ENCODE peak calls at places on chromosomes 4 and X, in seven cellular contexts. F is suprapubic skin; B is neuronal stem cell; R is heart left ventricle; A is aorta; V is sigmoid colon; S is naive thymus-derived CD4-positive, alpha-beta T cell. T is an unnamed sample.

GRCh38 chr4:7652451-7652871 is 217.7 kb upstream of the PSAPL1 start:
- DNase-seq in R (no peak), A (peak; percentile 64), S (no peak), V (no peak), F (no peak), B (no peak), T (peak; percentile 42)

GRCh38 chr4:137997496-137997895 is 244.7 kb downstream of the SLC7A11 start:
- DNase-seq in A (no peak), V (no peak), S (no peak), B (peak; percentile 21), F (no peak), R (no peak), T (no peak)

GRCh38 chr4:108619372-108620100 is 840 bp upstream of the RPL34 start:
- DNase-seq in R (no peak), V (no peak), S (peak; percentile 39), F (no peak), A (no peak), B (no peak), T (no peak)

GRCh38 chr4:141587897-141588296 is 48.5 kb upstream of the IL15 start:
- DNase-seq in V (no peak), F (no peak), R (no peak), B (no peak), S (no peak), A (no peak), T (no peak)

GRCh38 chr4:22857411-22857810 is 164.7 kb downstream of the GBA3 start:
- DNase-seq in R (no peak), F (no peak), S (no peak), A (no peak), B (no peak), V (no peak), T (no peak)

GRCh38 chrX:30153881-30154260 is 61.5 kb upstream of the MAGEB2 start:
- DNase-seq in R (no peak), F (no peak), V (no peak), A (no peak), S (no peak), B (no peak), T (no peak)

GRCh38 chr4:11119474-11119873 is 309.2 kb downstream of the HS3ST1 start:
- DNase-seq in B (no peak), A (no peak), R (no peak), F (no peak), S (no peak), V (no peak), T (no peak)

GRCh38 chr4:52659722-52660261 is 691 bp upstream of the USP46 start:
- DNase-seq in A (peak; percentile 92), F (peak; percentile 82), S (no peak), B (peak; percentile 14), V (peak; percentile 81), R (peak; percentile 79), T (peak; percentile 79)

GRCh38 chr4:41069268-41069667 is 145.1 kb downstream of the APBB2 start:
- DNase-seq in B (no peak), A (no peak), V (no peak), R (no peak), F (no peak), S (no peak), T (no peak)

GRCh38 chr4:110472583-110473329 is 3.2 kb upstream of the ENPEP start:
- DNase-seq in B (no peak), F (no peak), S (no peak), V (no peak), A (no peak), R (no peak), T (no peak)

GRCh38 chr4:16176621-16177020 is 49.6 kb downstream of the TAPT1 start:
- DNase-seq in B (no peak), A (no peak), R (no peak), S (no peak), F (no peak), V (no peak), T (no peak)

GRCh38 chr4:16168144-16168543 is 58.1 kb downstream of the TAPT1 start:
- DNase-seq in F (no peak), S (no peak), A (no peak), B (no peak), V (no peak), R (no peak), T (no peak)

GRCh38 chr4:16169491-16169890 is 56.8 kb downstream of the TAPT1 start:
- DNase-seq in F (no peak), V (no peak), R (no peak), A (no peak), S (no peak), B (no peak), T (no peak)

GRCh38 chr4:16168710-16169388 is 57.4 kb downstream of the TAPT1 start:
- DNase-seq in R (no peak), S (no peak), A (no peak), V (no peak), F (no peak), B (no peak), T (no peak)

GRCh38 chr4:16171831-16172230 is 54.4 kb downstream of the TAPT1 start:
- DNase-seq in V (no peak), B (no peak), F (no peak), S (no peak), A (no peak), R (no peak), T (no peak)
- H3K9me3 ChIP-seq in V (no peaks in the 10 kb centered on the region), B (no peaks in the 10 kb centered on the region), F (no peaks in the 10 kb centered on the region), S (no peaks in the 10 kb centered on the region), A (no peaks in the 10 kb centered on the region), R (no peaks in the 10 kb centered on the region), T (no peaks in the 10 kb centered on the region)

GRCh38 chr4:44914223-44914622 is 187.9 kb upstream of the GNPDA2 start:
- DNase-seq in A (no peak), S (no peak), R (no peak), B (no peak), F (no peak), V (no peak), T (no peak)

GRCh38 chr4:44912980-44913379 is 186.6 kb upstream of the GNPDA2 start:
- DNase-seq in F (no peak), B (no peak), V (no peak), R (no peak), A (no peak), S (no peak), T (no peak)

DNA sequence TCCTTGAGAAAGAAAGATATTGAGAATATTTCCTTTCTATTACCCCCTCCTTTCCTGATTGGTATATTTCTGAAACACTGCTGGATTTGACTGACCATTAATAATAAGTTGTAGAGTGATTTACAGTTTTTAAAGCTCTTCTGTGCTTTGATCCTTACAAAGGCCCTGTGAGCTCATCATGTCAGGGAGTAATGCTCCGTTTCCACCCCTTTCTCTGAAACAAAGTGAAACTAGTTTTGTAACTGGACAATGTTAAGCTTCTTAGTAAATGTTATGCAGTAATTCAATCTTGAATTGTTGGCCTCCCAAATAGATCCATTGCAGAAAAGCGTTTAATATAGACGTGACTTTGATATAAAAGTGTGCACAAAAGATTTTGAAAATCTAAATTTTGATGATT is 190.1 kb upstream of the GNPDA2 start:
- DNase-seq in B (no peak), V (no peak), R (no peak), S (no peak), A (no peak), F (no peak), T (no peak)
- H3K4me3 ChIP-seq in B (no peak overlapping the region), V (peak overlapping the region; percentile 6), R (peak overlapping the region; percentile 19), S (no peak overlapping the region), A (peak overlapping the region; percentile 79), F (no peak overlapping the region), T (peak overlapping the region; percentile 26)

GRCh38 chr4:4488405-4489404 is 53.1 kb downstream of the STX18 start:
- DNase-seq in V (peak; percentile 74), B (peak; percentile 57), S (peak; percentile 55), F (no peak), R (peak; percentile 55), A (no peak), T (peak; percentile 71)

GRCh38 chr4:4490816-4491215 is 51.0 kb downstream of the STX18 start:
- DNase-seq in R (no peak), F (no peak), B (no peak), S (no peak), V (no peak), A (no peak), T (no peak)

GRCh38 chr4:4490041-4490440 is 51.8 kb downstream of the STX18 start:
- DNase-seq in V (no peak), A (no peak), R (no peak), B (no peak), S (no peak), F (no peak), T (no peak)

GRCh38 chr4:4492161-4492847 is 49.5 kb downstream of the STX18 start:
- DNase-seq in S (no peak), B (no peak), F (no peak), R (no peak), A (no peak), V (no peak), T (no peak)

DNA sequence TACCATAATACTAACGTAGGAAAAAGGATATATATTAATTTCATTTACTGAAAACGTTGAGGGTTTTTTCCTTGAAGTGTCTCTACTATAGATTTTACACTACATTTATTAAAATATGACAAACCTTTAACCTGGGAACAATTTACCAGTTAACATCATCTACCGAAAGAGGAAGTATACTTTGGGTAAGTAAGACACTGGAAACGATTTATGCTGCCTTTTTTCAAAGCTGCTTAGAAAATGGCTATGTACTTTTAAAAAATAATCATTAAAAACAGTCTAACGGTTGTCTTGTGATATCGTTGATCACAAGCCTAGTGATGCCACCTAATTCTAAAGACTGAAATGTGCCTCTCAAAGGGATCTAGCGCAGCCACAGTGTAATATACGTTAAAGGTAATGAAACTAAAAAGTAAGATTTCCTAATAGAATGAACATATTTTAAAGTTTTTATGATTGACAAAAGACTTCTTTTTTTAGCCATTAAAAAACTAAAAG is 50.4 kb downstream of the STX18 start:
- DNase-seq in S (no peak), V (no peak), B (no peak), R (no peak), A (no peak), F (no peak), T (no peak)
- H3K27me3 ChIP-seq in S (no peaks in the 10 kb centered on the region), V (no peaks in the 10 kb centered on the region), B (no peaks in the 10 kb centered on the region), R (no peaks in the 10 kb centered on the region), A (no peaks in the 10 kb centered on the region), F (no peaks in the 10 kb centered on the region), T (no peaks in the 10 kb centered on the region)

GRCh38 chrX:155995476-155995875 is 2.0 kb upstream of the IL9R start:
- DNase-seq in R (no peak), B (no peak), A (no peak), S (no peak), F (no peak), V (no peak), T (no peak)

GRCh38 chrX:155997436-155997835 is at the start of gene IL9R:
- DNase-seq in F (no peak), B (no peak), R (no peak), A (no peak), V (no peak), S (peak; percentile 59), T (no peak)

GRCh38 chrX:155998116-155998515 is 620 bp downstream of the IL9R start:
- DNase-seq in V (no peak), S (no peak), B (no peak), F (no peak), R (no peak), A (no peak), T (no peak)

GRCh38 chrX:155998761-155999510 is 1.4 kb downstream of the IL9R start:
- DNase-seq in R (no peak), V (no peak), F (no peak), S (no peak), A (no peak), B (no peak), T (no peak)

DNA sequence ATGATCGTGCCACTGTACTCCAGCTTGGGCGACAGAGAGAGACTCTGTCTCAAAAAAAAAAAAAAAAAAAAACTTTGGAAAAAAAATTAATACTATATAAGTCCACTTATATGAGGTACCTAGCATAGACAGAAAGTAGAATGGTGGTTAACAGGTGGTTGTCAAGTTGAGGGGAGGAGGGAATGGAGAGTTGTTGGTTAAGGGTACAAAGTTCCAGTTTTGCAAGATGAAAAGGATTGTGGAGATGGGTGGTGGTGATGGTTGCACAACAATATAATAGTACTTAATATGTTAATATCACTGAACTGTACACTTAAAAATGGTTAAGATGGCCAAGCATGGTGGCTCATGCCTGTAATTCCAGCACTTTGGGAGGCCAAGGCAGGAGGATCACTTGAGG is 4.1 kb upstream of the IL9R start:
- DNase-seq in V (no peak), S (no peak), F (no peak), A (no peak), B (no peak), R (no peak), T (no peak)
- H3K9me3 ChIP-seq in V (no peaks in the 10 kb centered on the region), S (no peaks in the 10 kb centered on the region), F (no peaks in the 10 kb centered on the region), A (no peaks in the 10 kb centered on the region), B (peaks cover 27% of the 10 kb centered on the region), R (no peaks in the 10 kb centered on the region), T (no peaks in the 10 kb centered on the region)